ENCODE peak calls at places on chromosomes 5 and 9, in four cellular contexts. One of them, this sample, is unnamed.

GRCh38 chr5:111124793-111125192 is 32.6 kb downstream of the WDR36 start:
- DNase-seq in fibroblast of lung: no peak
- DNase-seq in epithelial cell of esophagus: peak
- DNase-seq in HFF-Myc: no peak
- DNase-seq in this sample: no peak

GRCh38 chr9:33623658-33624586 is 99.9 kb downstream of the ANKRD18B start:
- DNase-seq in HFF-Myc: peak
- DNase-seq in epithelial cell of esophagus: peak
- DNase-seq in fibroblast of lung: peak
- DNase-seq in this sample: peak

GRCh38 chr9:69919461-69920061 is 98.9 kb downstream of the CFAP95 start:
- DNase-seq in fibroblast of lung: peak
- DNase-seq in epithelial cell of esophagus: peak
- DNase-seq in HFF-Myc: peak
- DNase-seq in this sample: peak

GRCh38 chr5:56838409-56839039 is 23.2 kb downstream of the MAP3K1 start:
- DNase-seq in epithelial cell of esophagus: peak
- DNase-seq in fibroblast of lung: peak
- DNase-seq in HFF-Myc: peak
- DNase-seq in this sample: peak

GRCh38 chr5:157361865-157362465 is 96.0 kb downstream of the CYFIP2 start:
- DNase-seq in HFF-Myc: no peak
- DNase-seq in fibroblast of lung: peak
- DNase-seq in epithelial cell of esophagus: no peak
- DNase-seq in this sample: no peak

GRCh38 chr5:76270214-76270613 is 132.9 kb upstream of the IQGAP2 start:
- DNase-seq in fibroblast of lung: no peak
- DNase-seq in HFF-Myc: no peak
- DNase-seq in epithelial cell of esophagus: peak
- DNase-seq in this sample: no peak

GRCh38 chr9:2727966-2728613 is 10.8 kb downstream of the KCNV2 start:
- DNase-seq in HFF-Myc: peak
- DNase-seq in fibroblast of lung: peak
- DNase-seq in epithelial cell of esophagus: peak
- DNase-seq in this sample: no peak

GRCh38 chr5:149210229-149210628 is 61.4 kb upstream of the AFAP1L1 start:
- DNase-seq in fibroblast of lung: peak
- DNase-seq in HFF-Myc: no peak
- DNase-seq in epithelial cell of esophagus: peak
- DNase-seq in this sample: no peak

GRCh38 chr9:35871514-35871913 is 1.3 kb upstream of the OR13J1 start:
- DNase-seq in epithelial cell of esophagus: peak
- DNase-seq in fibroblast of lung: no peak
- DNase-seq in HFF-Myc: no peak
- DNase-seq in this sample: no peak

GRCh38 chr5:64165500-64166200 is at the start of gene RNF180:
- DNase-seq in fibroblast of lung: peak
- DNase-seq in epithelial cell of esophagus: peak
- DNase-seq in HFF-Myc: no peak
- DNase-seq in this sample: no peak

GRCh38 chr5:3365501-3366215 is 230.0 kb upstream of the IRX1 start:
- DNase-seq in HFF-Myc: no peak
- DNase-seq in epithelial cell of esophagus: no peak
- DNase-seq in fibroblast of lung: no peak
- DNase-seq in this sample: no peak

GRCh38 chr5:143568105-143568504 is 164.6 kb upstream of the NR3C1 start:
- DNase-seq in fibroblast of lung: no peak
- DNase-seq in epithelial cell of esophagus: no peak
- DNase-seq in HFF-Myc: no peak
- DNase-seq in this sample: no peak

GRCh38 chr5:143572270-143572669 is 168.8 kb upstream of the NR3C1 start:
- DNase-seq in fibroblast of lung: no peak
- DNase-seq in epithelial cell of esophagus: no peak
- DNase-seq in HFF-Myc: no peak
- DNase-seq in this sample: no peak

GRCh38 chr5:143569213-143569663 is 165.8 kb upstream of the NR3C1 start:
- DNase-seq in HFF-Myc: no peak
- DNase-seq in epithelial cell of esophagus: no peak
- DNase-seq in fibroblast of lung: peak
- DNase-seq in this sample: peak

GRCh38 chr5:143570989-143571388 is 167.5 kb upstream of the NR3C1 start:
- DNase-seq in HFF-Myc: no peak
- DNase-seq in epithelial cell of esophagus: no peak
- DNase-seq in fibroblast of lung: no peak
- DNase-seq in this sample: no peak

GRCh38 chr5:143569722-143570567 is 166.5 kb upstream of the NR3C1 start:
- DNase-seq in HFF-Myc: no peak
- DNase-seq in epithelial cell of esophagus: no peak
- DNase-seq in fibroblast of lung: no peak
- DNase-seq in this sample: no peak
- TF ChIP-seq CTCF in HFF-Myc: no peak
- TF ChIP-seq CTCF in epithelial cell of esophagus: no peak
- TF ChIP-seq CTCF in fibroblast of lung: no peak
- TF ChIP-seq CTCF in this sample: no peak

DNA sequence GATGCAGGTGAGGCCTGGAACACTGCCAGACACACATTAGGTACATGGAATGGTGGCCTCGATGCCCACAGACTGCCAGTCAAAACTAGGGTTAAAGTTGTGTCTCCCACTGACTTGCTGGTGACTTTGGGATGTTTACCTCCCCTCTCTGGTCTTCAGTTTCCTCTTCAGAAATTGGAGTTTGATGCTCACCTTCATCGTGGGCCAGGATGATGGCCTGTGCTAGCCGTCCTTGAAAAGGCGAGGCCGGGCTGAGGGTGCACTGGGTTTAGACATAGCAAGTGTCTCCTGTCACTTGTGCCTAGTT is 49.0 kb upstream of the FOXE1 start:
- DNase-seq in epithelial cell of esophagus: no peak
- DNase-seq in fibroblast of lung: no peak
- DNase-seq in HFF-Myc: no peak
- DNase-seq in this sample: no peak
- H3K4me3 ChIP-seq in epithelial cell of esophagus: peak
- H3K4me3 ChIP-seq in fibroblast of lung: no peak
- H3K4me3 ChIP-seq in HFF-Myc: peak
- H3K4me3 ChIP-seq in this sample: no peak

DNA sequence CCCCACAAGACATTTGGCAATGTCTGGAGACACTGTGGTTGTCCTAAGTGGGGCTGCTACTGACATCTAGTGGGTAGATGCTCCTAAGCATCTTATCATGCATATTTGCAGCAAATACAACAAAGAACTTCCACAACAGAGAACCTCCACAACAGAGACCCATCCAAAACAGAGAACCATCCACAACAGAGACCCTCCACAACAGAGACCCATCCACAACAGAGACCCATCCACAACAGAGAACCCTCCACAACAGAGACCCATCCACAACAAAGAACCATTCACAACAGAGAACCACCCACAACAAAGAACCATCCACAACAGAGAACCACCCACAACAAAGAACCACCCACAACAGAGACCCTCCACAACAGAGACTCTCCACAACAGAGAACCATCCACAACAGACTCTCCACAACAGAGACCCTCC is 32.8 kb downstream of the ARPC5L start:
- DNase-seq in HFF-Myc: peak
- DNase-seq in epithelial cell of esophagus: peak
- DNase-seq in fibroblast of lung: peak
- DNase-seq in this sample: peak
- TF ChIP-seq CTCF in HFF-Myc: peak
- TF ChIP-seq CTCF in epithelial cell of esophagus: peak
- TF ChIP-seq CTCF in fibroblast of lung: peak
- TF ChIP-seq CTCF in this sample: peak

GRCh38 chr5:72436796-72437471 is 70.3 kb downstream of the ZNF366 start:
- DNase-seq in epithelial cell of esophagus: peak
- DNase-seq in fibroblast of lung: no peak
- DNase-seq in HFF-Myc: no peak
- DNase-seq in this sample: no peak

GRCh38 chr5:72441094-72441723 is 66.0 kb downstream of the ZNF366 start:
- DNase-seq in HFF-Myc: no peak
- DNase-seq in epithelial cell of esophagus: no peak
- DNase-seq in fibroblast of lung: no peak
- DNase-seq in this sample: no peak

GRCh38 chr5:72438141-72438540 is 69.1 kb downstream of the ZNF366 start:
- DNase-seq in HFF-Myc: no peak
- DNase-seq in fibroblast of lung: no peak
- DNase-seq in epithelial cell of esophagus: peak
- DNase-seq in this sample: no peak

GRCh38 chr5:72440207-72440638 is 67.0 kb downstream of the ZNF366 start:
- DNase-seq in epithelial cell of esophagus: no peak
- DNase-seq in HFF-Myc: no peak
- DNase-seq in fibroblast of lung: no peak
- DNase-seq in this sample: no peak

GRCh38 chr5:72439192-72439591 is 68.0 kb downstream of the ZNF366 start:
- DNase-seq in HFF-Myc: no peak
- DNase-seq in fibroblast of lung: no peak
- DNase-seq in epithelial cell of esophagus: no peak
- DNase-seq in this sample: no peak
- H3K4me3 ChIP-seq in HFF-Myc: no peak
- H3K4me3 ChIP-seq in fibroblast of lung: no peak
- H3K4me3 ChIP-seq in epithelial cell of esophagus: no peak
- H3K4me3 ChIP-seq in this sample: no peak

GRCh38 chr5:135662683-135663082 is 83.9 kb upstream of the CXCL14 start:
- DNase-seq in HFF-Myc: no peak
- DNase-seq in epithelial cell of esophagus: no peak
- DNase-seq in fibroblast of lung: no peak
- DNase-seq in this sample: no peak
- TF ChIP-seq CTCF in HFF-Myc: no peak
- TF ChIP-seq CTCF in epithelial cell of esophagus: peak
- TF ChIP-seq CTCF in fibroblast of lung: no peak
- TF ChIP-seq CTCF in this sample: no peak

GRCh38 chr5:141001466-141001853 is 35.2 kb downstream of the PCDHAC2 start:
- DNase-seq in fibroblast of lung: no peak
- DNase-seq in HFF-Myc: no peak
- DNase-seq in epithelial cell of esophagus: peak
- DNase-seq in this sample: no peak

GRCh38 chr5:141001854-141002666 is 35.8 kb downstream of the PCDHAC2 start:
- DNase-seq in epithelial cell of esophagus: no peak
- DNase-seq in HFF-Myc: no peak
- DNase-seq in fibroblast of lung: no peak
- DNase-seq in this sample: no peak

GRCh38 chr5:141002667-141002965 is 36.3 kb downstream of the PCDHAC2 start:
- DNase-seq in fibroblast of lung: no peak
- DNase-seq in epithelial cell of esophagus: no peak
- DNase-seq in HFF-Myc: no peak
- DNase-seq in this sample: no peak

GRCh38 chr5:141003026-141003425 is 36.8 kb downstream of the PCDHAC2 start:
- DNase-seq in epithelial cell of esophagus: no peak
- DNase-seq in fibroblast of lung: no peak
- DNase-seq in HFF-Myc: no peak
- DNase-seq in this sample: no peak

DNA sequence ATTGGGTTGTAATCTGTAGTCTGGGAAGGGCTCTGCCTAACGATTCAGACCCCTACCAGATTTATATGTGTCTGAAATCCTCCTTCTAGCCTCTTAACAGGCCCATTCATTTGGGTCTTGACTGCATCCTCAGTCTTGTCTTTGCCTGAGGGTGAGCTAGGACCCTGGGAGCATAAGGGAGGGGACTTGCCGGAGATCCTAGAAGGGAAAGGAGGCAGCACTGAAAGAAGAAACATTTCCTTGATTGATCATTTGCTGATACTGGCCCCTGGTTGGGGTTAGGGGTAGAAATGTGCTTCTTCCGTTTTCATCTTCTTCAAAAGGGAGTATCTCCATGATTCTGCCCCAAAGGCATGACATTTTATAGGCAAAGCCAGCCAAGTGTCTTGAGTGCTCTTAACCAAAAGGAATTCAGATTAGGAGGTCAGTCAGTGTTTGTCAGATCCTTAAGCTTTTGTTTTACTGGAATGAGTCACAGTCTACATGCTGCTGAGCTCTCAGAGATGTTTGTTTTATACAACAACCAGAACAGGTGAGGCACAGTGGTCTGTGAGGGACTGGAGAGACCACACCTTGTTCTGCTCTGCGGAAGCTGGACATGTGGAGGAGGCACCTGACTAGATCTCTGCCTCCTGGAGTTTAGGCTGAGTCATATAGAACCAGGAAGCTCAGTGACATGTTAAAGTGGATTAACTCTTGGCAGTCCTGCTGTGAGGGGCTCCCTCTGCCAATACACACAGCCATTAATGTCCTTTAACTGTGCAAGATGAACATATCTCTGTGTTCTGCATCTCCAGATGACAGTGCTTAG is 37.7 kb downstream of the PCDHAC2 start:
- DNase-seq in HFF-Myc: no peak
- DNase-seq in epithelial cell of esophagus: peak
- DNase-seq in fibroblast of lung: no peak
- DNase-seq in this sample: no peak
- H3K4me3 ChIP-seq in HFF-Myc: no peak
- H3K4me3 ChIP-seq in epithelial cell of esophagus: no peak
- H3K4me3 ChIP-seq in fibroblast of lung: no peak
- H3K4me3 ChIP-seq in this sample: no peak

GRCh38 chr9:120453792-120454191 is 126.2 kb downstream of the CDK5RAP2 start:
- DNase-seq in fibroblast of lung: no peak
- DNase-seq in epithelial cell of esophagus: no peak
- DNase-seq in HFF-Myc: no peak
- DNase-seq in this sample: no peak
- TF ChIP-seq CTCF in fibroblast of lung: no peak
- TF ChIP-seq CTCF in epithelial cell of esophagus: no peak
- TF ChIP-seq CTCF in HFF-Myc: no peak
- TF ChIP-seq CTCF in this sample: no peak